ENCODE peak calls at places on chromosome 17, in four cellular contexts. One of them, this sample, is unnamed.

GRCh38 chr17:28119049-28119448 is 76.6 kb downstream of the NLK start:
- DNase-seq in IMR-90: no peak
- DNase-seq in AG09309: no peak
- DNase-seq in K562: no peak
- DNase-seq in this sample: no peak

GRCh38 chr17:21076242-21076641 is 33.4 kb upstream of the USP22 start:
- DNase-seq in IMR-90: no peak
- DNase-seq in AG09309: no peak
- DNase-seq in K562: no peak
- DNase-seq in this sample: no peak

GRCh38 chr17:57375040-57375769 is 118.9 kb downstream of the MSI2 start:
- DNase-seq in IMR-90: no peak
- DNase-seq in AG09309: no peak
- DNase-seq in K562: no peak
- DNase-seq in this sample: no peak

GRCh38 chr17:48259710-48260291 is 152.2 kb downstream of the SNX11 start:
- DNase-seq in IMR-90: peak
- DNase-seq in AG09309: no peak
- DNase-seq in K562: peak
- DNase-seq in this sample: no peak

GRCh38 chr17:5467416-5467815 is 1.4 kb downstream of the DHX33 start:
- DNase-seq in IMR-90: no peak
- DNase-seq in AG09309: no peak
- DNase-seq in K562: no peak
- DNase-seq in this sample: no peak

GRCh38 chr17:56679148-56679766 is 85.8 kb downstream of the NOG start:
- DNase-seq in IMR-90: peak
- DNase-seq in AG09309: no peak
- DNase-seq in K562: peak
- DNase-seq in this sample: peak

GRCh38 chr17:60598001-60598736 is 1.8 kb upstream of the PPM1D start:
- DNase-seq in IMR-90: no peak
- DNase-seq in AG09309: no peak
- DNase-seq in K562: no peak
- DNase-seq in this sample: no peak

GRCh38 chr17:44007346-44008204 is 3.2 kb downstream of the NAGS start:
- DNase-seq in IMR-90: no peak
- DNase-seq in AG09309: no peak
- DNase-seq in K562: no peak
- DNase-seq in this sample: no peak

GRCh38 chr17:40092581-40092980 is 7.8 kb downstream of the NR1D1 start:
- DNase-seq in IMR-90: no peak
- DNase-seq in AG09309: no peak
- DNase-seq in K562: no peak
- DNase-seq in this sample: no peak

GRCh38 chr17:46086821-46087220 is 87.8 kb downstream of the STH start:
- DNase-seq in IMR-90: no peak
- DNase-seq in AG09309: no peak
- DNase-seq in K562: no peak
- DNase-seq in this sample: no peak
- TF ChIP-seq CTCF in IMR-90: no peak
- TF ChIP-seq CTCF in AG09309: no peak
- TF ChIP-seq CTCF in K562: no peak
- TF ChIP-seq CTCF in this sample: no peak

GRCh38 chr17:7416323-7416722 is 3.8 kb upstream of the SPEM1 start:
- DNase-seq in IMR-90: no peak
- DNase-seq in AG09309: no peak
- DNase-seq in K562: no peak
- DNase-seq in this sample: no peak
- TF ChIP-seq CTCF in IMR-90: no peak
- TF ChIP-seq CTCF in AG09309: no peak
- TF ChIP-seq CTCF in K562: peak
- TF ChIP-seq CTCF in this sample: no peak

GRCh38 chr17:54007855-54008254 is 185.1 kb downstream of the KIF2B start:
- DNase-seq in IMR-90: no peak
- DNase-seq in AG09309: no peak
- DNase-seq in K562: no peak
- DNase-seq in this sample: no peak
- TF ChIP-seq CTCF in IMR-90: no peak
- TF ChIP-seq CTCF in AG09309: no peak
- TF ChIP-seq CTCF in K562: no peak
- TF ChIP-seq CTCF in this sample: no peak

GRCh38 chr17:51371732-51372151 is 111.4 kb downstream of the UTP18 start:
- DNase-seq in IMR-90: peak
- DNase-seq in AG09309: peak
- DNase-seq in K562: peak
- DNase-seq in this sample: peak
- TF ChIP-seq CTCF in IMR-90: peak
- TF ChIP-seq CTCF in AG09309: peak
- TF ChIP-seq CTCF in K562: peak
- TF ChIP-seq CTCF in this sample: peak

GRCh38 chr17:42025191-42025579 is 5.3 kb downstream of the NKIRAS2 start:
- DNase-seq in IMR-90: no peak
- DNase-seq in AG09309: no peak
- DNase-seq in K562: no peak
- DNase-seq in this sample: no peak

GRCh38 chr17:42028791-42029127 is 8.9 kb downstream of the NKIRAS2 start:
- DNase-seq in IMR-90: no peak
- DNase-seq in AG09309: no peak
- DNase-seq in K562: no peak
- DNase-seq in this sample: no peak

GRCh38 chr17:42027540-42027889 is 7.6 kb downstream of the NKIRAS2 start:
- DNase-seq in IMR-90: no peak
- DNase-seq in AG09309: no peak
- DNase-seq in K562: no peak
- DNase-seq in this sample: peak

GRCh38 chr17:42026821-42027539 is 7.1 kb downstream of the NKIRAS2 start:
- DNase-seq in IMR-90: no peak
- DNase-seq in AG09309: no peak
- DNase-seq in K562: no peak
- DNase-seq in this sample: peak

DNA sequence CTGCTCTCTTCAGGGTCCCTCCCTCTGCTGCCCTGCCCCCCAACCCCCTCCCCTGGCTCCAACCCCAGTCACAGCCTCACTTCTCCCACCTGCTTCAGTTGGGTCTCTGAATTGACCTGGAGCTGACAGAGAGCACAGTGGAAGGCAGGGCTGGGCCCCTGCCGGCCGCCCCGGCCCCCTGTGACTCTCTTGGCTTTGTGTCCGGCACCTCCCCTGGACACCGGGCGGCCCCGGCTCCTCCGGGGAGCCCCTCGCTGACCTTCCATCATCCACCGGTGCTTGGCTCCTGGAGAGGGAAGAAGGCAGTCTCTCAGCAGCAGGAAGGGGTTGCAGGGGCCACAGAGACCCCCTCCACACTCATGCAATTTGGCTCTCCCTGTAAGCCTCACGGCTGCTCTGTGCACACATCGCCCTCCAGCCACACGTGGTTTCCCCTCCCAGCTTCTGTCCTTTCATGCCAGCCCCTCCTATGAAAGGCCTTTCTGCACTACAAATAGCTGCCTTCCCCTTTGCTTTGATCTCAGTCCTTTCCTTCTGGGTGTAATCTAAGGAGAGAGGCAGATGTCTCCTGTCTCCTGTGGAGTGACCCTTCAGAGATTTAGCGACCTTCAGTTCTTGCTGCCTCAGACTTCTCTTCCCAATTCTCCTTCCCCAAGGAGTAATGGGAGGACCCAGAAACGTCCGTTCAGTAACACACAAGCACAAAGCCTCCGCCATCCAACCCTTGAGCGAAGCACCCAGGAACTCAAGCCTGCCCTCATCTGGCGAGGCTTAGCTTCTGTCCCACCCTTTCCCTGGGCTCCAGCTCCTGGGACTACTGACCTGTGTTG is 8.3 kb downstream of the NKIRAS2 start:
- DNase-seq in IMR-90: no peak
- DNase-seq in AG09309: no peak
- DNase-seq in K562: peak
- DNase-seq in this sample: no peak
- TF ChIP-seq CTCF in IMR-90: peak
- TF ChIP-seq CTCF in AG09309: peak
- TF ChIP-seq CTCF in K562: peak
- TF ChIP-seq CTCF in this sample: no peak

DNA sequence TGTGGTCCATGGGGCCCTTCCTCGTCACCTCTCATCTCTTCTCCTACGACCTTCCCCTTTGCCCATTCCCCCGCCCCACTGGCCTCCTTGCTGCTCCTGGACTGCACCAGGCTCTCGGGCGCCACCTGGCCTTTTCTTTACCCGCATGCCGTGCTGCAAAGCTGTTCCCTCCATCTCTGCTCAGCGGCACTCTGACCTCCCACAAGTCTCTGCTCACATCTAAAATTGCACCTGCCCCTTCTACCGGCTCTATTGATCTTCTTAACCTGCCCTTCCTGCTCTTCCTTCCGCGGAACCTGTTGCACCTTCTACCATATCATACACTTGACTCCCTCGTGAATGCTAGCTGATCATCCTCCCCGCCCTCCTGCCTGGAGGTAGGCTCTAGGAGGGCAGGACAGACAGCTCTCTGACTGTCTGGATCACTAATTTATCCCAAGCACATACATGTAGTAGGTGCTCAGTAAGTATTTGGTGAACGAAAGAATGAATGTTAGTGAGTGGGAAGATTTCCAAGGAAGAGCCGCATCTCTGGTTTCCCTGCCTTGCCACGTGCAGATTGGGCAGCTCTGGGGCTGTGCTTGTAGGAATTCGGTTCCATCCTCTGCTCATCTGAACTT is 17.3 kb downstream of the DNAH17 start:
- DNase-seq in IMR-90: no peak
- DNase-seq in AG09309: no peak
- DNase-seq in K562: peak
- DNase-seq in this sample: no peak
- TF ChIP-seq CTCF in IMR-90: no peak
- TF ChIP-seq CTCF in AG09309: no peak
- TF ChIP-seq CTCF in K562: peak
- TF ChIP-seq CTCF in this sample: no peak

This sample was measured in GM13977.